ENCODE peak calls at places on chromosomes 16 and 17, in ten cellular contexts. M, A, Z, R, K, X, J, E, O and S are unnamed samples.

GRCh38 chr17:45265823-45266222 is 3.9 kb upstream of the SPATA32 start:
- DNase-seq in J (no peak), A (no peak), R (no peak), X (no peak), M (peak; percentile 87), Z (peak; percentile 62), O (peak; percentile 90), K (no peak), E (no peak), S (no peak)

GRCh38 chr16:76294691-76295214 is 17.6 kb downstream of the CNTNAP4 start:
- DNase-seq in A (no peak), M (no peak), E (no peak), X (no peak), K (no peak), J (no peak), R (no peak), Z (no peak), O (no peak), S (no peak)

GRCh38 chr16:83212301-83212841 is 585.6 kb downstream of the CDH13 start:
- DNase-seq in M (no peak), X (no peak), O (no peak), R (no peak), A (no peak), K (no peak), E (no peak), J (no peak), Z (no peak), S (no peak)

GRCh38 chr16:88298166-88298881 is 84.4 kb upstream of the ZNF469 start:
- DNase-seq in K (no peak), X (no peak), R (no peak), A (peak; percentile 83), M (no peak), O (peak; percentile 74), J (no peak), Z (peak; percentile 54), E (no peak), S (no peak)

GRCh38 chr16:85352221-85352620 is 239.9 kb upstream of the CIBAR2 start:
- DNase-seq in A (no peak), X (no peak), Z (no peak), J (no peak), E (peak; percentile 26), R (no peak), M (no peak), O (no peak), K (no peak), S (no peak)

GRCh38 chr16:29876578-29877249 is 13.7 kb upstream of the CDIPT start:
- DNase-seq in X (no peak), E (no peak), A (no peak), Z (no peak), J (peak; percentile 18), O (no peak), M (no peak), K (no peak), R (no peak), S (no peak)

GRCh38 chr16:8678068-8678927 is 3.9 kb downstream of the ABAT start:
- DNase-seq in O (peak; percentile 74), J (no peak), Z (peak; percentile 27), A (no peak), E (no peak), X (no peak), M (no peak), K (no peak), R (no peak), S (no peak)

GRCh38 chr17:79090503-79091372 is 16.1 kb downstream of the ENGASE start:
- DNase-seq in R (no peak), E (no peak), A (no peak), M (no peak), X (no peak), J (no peak), Z (no peak), K (peak; percentile 38), O (peak; percentile 13), S (no peak)

GRCh38 chr16:5056347-5056746 is 9.4 kb downstream of the C16orf89 start:
- DNase-seq in X (no peak), Z (peak; percentile 18), E (peak; percentile 24), K (peak; percentile 63), R (no peak), M (no peak), A (no peak), J (peak; percentile 18), O (peak; percentile 43), S (no peak)

GRCh38 chr17:45942284-45942683 is 47.9 kb downstream of the MAPT start:
- DNase-seq in J (no peak), Z (no peak), O (peak; percentile 6), X (no peak), M (peak; percentile 51), A (peak; percentile 78), E (no peak), R (no peak), K (no peak), S (no peak)

GRCh38 chr17:31877341-31877740 is 18.3 kb upstream of the COPRS start:
- DNase-seq in J (no peak), M (no peak), O (no peak), E (no peak), X (no peak), A (peak; percentile 70), Z (peak; percentile 63), K (no peak), R (no peak), S (no peak)

GRCh38 chr16:89041571-89042481 is 51.8 kb upstream of the ACSF3 start:
- DNase-seq in M (no peak), R (no peak), A (no peak), X (no peak), E (no peak), O (no peak), J (no peak), Z (no peak), K (no peak), S (no peak)

GRCh38 chr16:10926094-10926493 is 16.2 kb downstream of the DEXI start:
- DNase-seq in A (no peak), O (no peak), K (no peak), J (no peak), M (no peak), Z (no peak), X (no peak), E (no peak), R (no peak), S (no peak)

GRCh38 chr17:38864636-38865398 is 5.0 kb upstream of the LASP1 start:
- DNase-seq in J (no peak), X (no peak), M (no peak), R (no peak), Z (peak; percentile 63), K (peak; percentile 50), E (peak; percentile 34), O (peak; percentile 76), A (no peak), S (no peak)
- TF ChIP-seq CTCF in J (no peak), X (no peak), M (no peak), R (no peak), Z (peak; percentile 80), K (peak; percentile 48), E (peak; percentile 47), O (peak; percentile 62), A (no peak), S (no peak)

GRCh38 chr17:36913132-36913531 is 24.1 kb upstream of the LHX1 start:
- DNase-seq in E (no peak), K (no peak), J (no peak), A (no peak), M (no peak), Z (no peak), R (no peak), O (no peak), X (no peak), S (no peak)
- TF ChIP-seq CTCF in E (no peak), K (no peak), J (no peak), A (no peak), M (no peak), Z (no peak), R (no peak), O (no peak), X (no peak), S (no peak)

DNA sequence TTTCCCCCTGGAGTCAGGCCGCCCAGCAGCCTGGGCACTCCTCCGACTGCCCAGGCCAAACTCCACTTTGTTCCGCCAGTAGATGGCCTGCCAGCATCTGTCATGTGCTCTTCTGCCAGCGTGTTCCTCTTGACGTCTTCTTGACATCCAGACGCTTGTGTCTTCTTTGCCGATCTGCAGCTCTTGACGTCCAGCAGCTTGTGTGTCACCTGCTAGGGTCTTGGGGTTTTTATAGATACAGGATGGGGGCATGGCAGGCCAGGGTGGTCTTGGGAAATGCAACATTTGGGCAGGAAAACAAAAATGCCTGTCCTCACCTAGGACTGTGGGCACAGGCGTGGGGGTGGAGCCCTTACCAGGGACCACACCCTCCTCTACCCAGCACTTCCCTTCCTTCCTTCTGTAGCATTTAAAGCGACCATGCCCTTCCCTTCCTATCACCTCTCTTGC is 88.7 kb downstream of the BMERB1 start:
- DNase-seq in K (no peak), J (no peak), Z (no peak), E (no peak), R (no peak), M (peak; percentile 73), O (no peak), A (no peak), X (no peak), S (no peak)
- TF ChIP-seq CTCF in K (no peak), J (no peak), Z (no peak), E (no peak), R (no peak), M (peak; percentile 15), O (no peak), A (no peak), X (no peak), S (peak; percentile 25)

GRCh38 chr17:74961657-74962360 is 10.8 kb downstream of the HID1 start:
- DNase-seq in K (peak; percentile 91), M (peak; percentile 95), E (peak; percentile 83), A (peak; percentile 91), X (no peak), O (peak; percentile 91), Z (peak; percentile 78), R (no peak), J (peak; percentile 82), S (peak; percentile 91)

GRCh38 chr17:74959826-74960738 is 12.5 kb downstream of the HID1 start:
- DNase-seq in A (no peak), M (no peak), Z (no peak), X (no peak), K (no peak), E (no peak), J (no peak), R (no peak), O (peak; percentile 19), S (no peak)

GRCh38 chr17:74962622-74963394 is 9.8 kb downstream of the HID1 start:
- DNase-seq in O (no peak), E (no peak), A (no peak), R (no peak), K (no peak), M (no peak), X (no peak), J (no peak), Z (no peak), S (no peak)

GRCh38 chr17:74957935-74958549 is 14.5 kb downstream of the HID1 start:
- DNase-seq in Z (peak; percentile 51), O (peak; percentile 57), A (peak; percentile 78), E (peak; percentile 59), M (peak; percentile 90), K (peak; percentile 73), J (peak; percentile 68), R (no peak), X (no peak), S (peak; percentile 90)

DNA sequence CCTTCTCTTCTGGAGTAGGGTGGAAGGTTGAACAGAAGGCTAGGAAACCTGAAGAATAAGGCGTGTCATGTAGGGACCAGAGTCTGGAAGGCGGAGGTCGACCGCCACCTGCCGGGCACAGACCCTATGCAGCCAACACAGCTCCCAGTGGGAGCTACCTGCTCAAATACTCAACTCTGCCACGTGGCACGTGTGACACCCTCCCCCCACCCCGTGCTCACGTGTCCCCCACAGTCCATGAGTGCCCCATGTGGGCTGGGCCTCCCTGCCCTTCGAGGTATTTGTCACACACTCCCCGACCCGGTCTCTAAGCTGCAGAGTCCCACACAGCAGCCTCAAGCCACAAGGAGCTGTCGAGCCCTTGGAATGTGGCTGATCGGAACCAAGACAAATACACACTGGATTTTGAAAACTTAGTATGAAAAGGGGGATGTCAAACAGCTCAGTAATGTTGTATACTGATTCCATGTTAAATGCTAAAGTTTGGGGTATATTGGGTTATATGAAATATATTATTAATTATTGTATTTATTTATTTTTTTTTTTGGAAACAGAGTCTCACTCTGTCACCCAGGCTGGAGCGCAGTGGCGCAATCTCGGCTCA is 11.7 kb downstream of the HID1 start:
- DNase-seq in X (no peak), M (peak; percentile 76), J (no peak), K (peak; percentile 58), E (no peak), A (no peak), R (no peak), O (peak; percentile 48), Z (peak; percentile 17), S (peak; percentile 85)
- TF ChIP-seq CTCF in X (no peak), M (peak; percentile 42), J (no peak), K (peak; percentile 60), E (no peak), A (no peak), R (peak; percentile 54), O (peak; percentile 43), Z (peak; percentile 67), S (peak; percentile 78)